ENCODE peak calls at places on chromosomes 5 and 9, in eight cellular contexts. One of them, this sample, is unnamed.

GRCh38 chr5:173885481-173886010 is 2.6 kb upstream of the CPEB4 start:
- DNase-seq in mammary epithelial cell: no peak
- DNase-seq in GM23338: no peak
- DNase-seq in NB4: peak; percentile 45
- DNase-seq in IMR-90: no peak
- DNase-seq in CD4-positive, CD25-positive, alpha-beta regulatory T cell: no peak
- DNase-seq in testis: no peak
- DNase-seq in NT2/D1: no peak
- DNase-seq in this sample: no peak

GRCh38 chr9:128936171-128936865 is 11.1 kb downstream of the DOLK start:
- DNase-seq in GM23338: no peak
- DNase-seq in NT2/D1: no peak
- DNase-seq in NB4: no peak
- DNase-seq in CD4-positive, CD25-positive, alpha-beta regulatory T cell: no peak
- DNase-seq in testis: no peak
- DNase-seq in IMR-90: no peak
- DNase-seq in mammary epithelial cell: no peak
- DNase-seq in this sample: no peak

GRCh38 chr9:73437758-73438157 is 286.1 kb downstream of the ANXA1 start:
- DNase-seq in testis: no peak
- DNase-seq in NB4: no peak
- DNase-seq in CD4-positive, CD25-positive, alpha-beta regulatory T cell: no peak
- DNase-seq in IMR-90: no peak
- DNase-seq in NT2/D1: no peak
- DNase-seq in GM23338: no peak
- DNase-seq in mammary epithelial cell: peak; percentile 44
- DNase-seq in this sample: no peak

GRCh38 chr5:32057157-32058096 is 116.7 kb downstream of the GOLPH3 start:
- DNase-seq in IMR-90: no peak
- DNase-seq in mammary epithelial cell: no peak
- DNase-seq in CD4-positive, CD25-positive, alpha-beta regulatory T cell: no peak
- DNase-seq in testis: no peak
- DNase-seq in GM23338: peak; percentile 56
- DNase-seq in NT2/D1: no peak
- DNase-seq in NB4: no peak
- DNase-seq in this sample: no peak

GRCh38 chr9:75889577-75889976 is 896 bp upstream of the PCSK5 start:
- DNase-seq in CD4-positive, CD25-positive, alpha-beta regulatory T cell: no peak
- DNase-seq in mammary epithelial cell: no peak
- DNase-seq in NT2/D1: no peak
- DNase-seq in NB4: no peak
- DNase-seq in testis: peak; percentile 31
- DNase-seq in IMR-90: no peak
- DNase-seq in GM23338: peak; percentile 14
- DNase-seq in this sample: no peak

GRCh38 chr9:15231788-15232635 is 75.0 kb downstream of the TTC39B start:
- DNase-seq in testis: peak; percentile 47
- DNase-seq in GM23338: peak; percentile 84
- DNase-seq in CD4-positive, CD25-positive, alpha-beta regulatory T cell: no peak
- DNase-seq in NB4: peak; percentile 75
- DNase-seq in NT2/D1: peak; percentile 49
- DNase-seq in IMR-90: no peak
- DNase-seq in mammary epithelial cell: peak; percentile 16
- DNase-seq in this sample: no peak

GRCh38 chr5:60232051-60232794 is 338.7 kb upstream of the PDE4D start:
- DNase-seq in GM23338: no peak
- DNase-seq in NB4: peak; percentile 90
- DNase-seq in mammary epithelial cell: no peak
- DNase-seq in NT2/D1: no peak
- DNase-seq in testis: no peak
- DNase-seq in CD4-positive, CD25-positive, alpha-beta regulatory T cell: no peak
- DNase-seq in IMR-90: no peak
- DNase-seq in this sample: no peak

GRCh38 chr9:121944741-121945191 is 148.3 kb downstream of the TTLL11 start:
- DNase-seq in NB4: no peak
- DNase-seq in CD4-positive, CD25-positive, alpha-beta regulatory T cell: no peak
- DNase-seq in IMR-90: peak; percentile 87
- DNase-seq in testis: no peak
- DNase-seq in mammary epithelial cell: peak; percentile 84
- DNase-seq in GM23338: no peak
- DNase-seq in NT2/D1: no peak
- DNase-seq in this sample: no peak

GRCh38 chr5:140408750-140409241 is 7.2 kb downstream of the ANKHD1 start:
- DNase-seq in testis: no peak
- DNase-seq in CD4-positive, CD25-positive, alpha-beta regulatory T cell: no peak
- DNase-seq in mammary epithelial cell: peak; percentile 36
- DNase-seq in GM23338: no peak
- DNase-seq in NT2/D1: no peak
- DNase-seq in NB4: no peak
- DNase-seq in IMR-90: no peak
- DNase-seq in this sample: no peak

GRCh38 chr5:83919071-83920041 is 198.7 kb upstream of the HAPLN1 start:
- DNase-seq in CD4-positive, CD25-positive, alpha-beta regulatory T cell: no peak
- DNase-seq in NB4: peak; percentile 16
- DNase-seq in IMR-90: peak; percentile 64
- DNase-seq in GM23338: peak; percentile 22
- DNase-seq in NT2/D1: no peak
- DNase-seq in testis: no peak
- DNase-seq in mammary epithelial cell: no peak
- DNase-seq in this sample: no peak

GRCh38 chr5:40066616-40067015 is 613.1 kb upstream of the PTGER4 start:
- DNase-seq in GM23338: no peak
- DNase-seq in mammary epithelial cell: no peak
- DNase-seq in NT2/D1: no peak
- DNase-seq in CD4-positive, CD25-positive, alpha-beta regulatory T cell: no peak
- DNase-seq in testis: peak; percentile 14
- DNase-seq in NB4: no peak
- DNase-seq in IMR-90: no peak
- DNase-seq in this sample: no peak

GRCh38 chr5:148796931-148797330 is 29.5 kb upstream of the ADRB2 start:
- DNase-seq in testis: no peak
- DNase-seq in CD4-positive, CD25-positive, alpha-beta regulatory T cell: no peak
- DNase-seq in NT2/D1: no peak
- DNase-seq in mammary epithelial cell: peak; percentile 68
- DNase-seq in NB4: peak; percentile 45
- DNase-seq in IMR-90: no peak
- DNase-seq in GM23338: no peak
- DNase-seq in this sample: no peak

GRCh38 chr9:92974696-92975451 is 27.6 kb downstream of the FGD3 start:
- DNase-seq in mammary epithelial cell: no peak
- DNase-seq in IMR-90: no peak
- DNase-seq in NT2/D1: no peak
- DNase-seq in GM23338: no peak
- DNase-seq in NB4: no peak
- DNase-seq in CD4-positive, CD25-positive, alpha-beta regulatory T cell: no peak
- DNase-seq in testis: no peak
- DNase-seq in this sample: peak; percentile 49

GRCh38 chr5:106964102-106964501 is 706.6 kb downstream of the EFNA5 start:
- DNase-seq in NT2/D1: no peak
- DNase-seq in NB4: no peak
- DNase-seq in mammary epithelial cell: peak; percentile 9
- DNase-seq in IMR-90: no peak
- DNase-seq in CD4-positive, CD25-positive, alpha-beta regulatory T cell: no peak
- DNase-seq in testis: no peak
- DNase-seq in GM23338: no peak
- DNase-seq in this sample: no peak

GRCh38 chr5:528625-529511 is 4.6 kb upstream of the SLC9A3 start:
- DNase-seq in mammary epithelial cell: no peak
- DNase-seq in NT2/D1: no peak
- DNase-seq in testis: no peak
- DNase-seq in NB4: peak; percentile 52
- DNase-seq in IMR-90: no peak
- DNase-seq in CD4-positive, CD25-positive, alpha-beta regulatory T cell: no peak
- DNase-seq in GM23338: peak; percentile 38
- DNase-seq in this sample: no peak

GRCh38 chr9:110602281-110602680 is 22.7 kb upstream of the SVEP1 start:
- DNase-seq in NB4: no peak
- DNase-seq in CD4-positive, CD25-positive, alpha-beta regulatory T cell: no peak
- DNase-seq in GM23338: no peak
- DNase-seq in testis: no peak
- DNase-seq in mammary epithelial cell: peak; percentile 70
- DNase-seq in NT2/D1: no peak
- DNase-seq in IMR-90: no peak
- DNase-seq in this sample: no peak

GRCh38 chr5:30414078-30414477 is 779.4 kb upstream of the CDH6 start:
- DNase-seq in CD4-positive, CD25-positive, alpha-beta regulatory T cell: no peak
- DNase-seq in NT2/D1: no peak
- DNase-seq in IMR-90: no peak
- DNase-seq in GM23338: peak; percentile 17
- DNase-seq in testis: no peak
- DNase-seq in NB4: no peak
- DNase-seq in mammary epithelial cell: no peak
- DNase-seq in this sample: no peak

GRCh38 chr5:123754167-123754840 is 242.3 kb downstream of the CSNK1G3 start:
- DNase-seq in CD4-positive, CD25-positive, alpha-beta regulatory T cell: no peak
- DNase-seq in testis: no peak
- DNase-seq in NB4: no peak
- DNase-seq in mammary epithelial cell: peak; percentile 35
- DNase-seq in NT2/D1: no peak
- DNase-seq in GM23338: no peak
- DNase-seq in IMR-90: peak; percentile 69
- DNase-seq in this sample: no peak

GRCh38 chr9:35908484-35909125 is 685 bp upstream of the SPAAR start:
- DNase-seq in NT2/D1: no peak
- DNase-seq in CD4-positive, CD25-positive, alpha-beta regulatory T cell: no peak
- DNase-seq in mammary epithelial cell: no peak
- DNase-seq in NB4: no peak
- DNase-seq in GM23338: no peak
- DNase-seq in IMR-90: peak; percentile 66
- DNase-seq in testis: no peak
- DNase-seq in this sample: no peak

GRCh38 chr9:20524776-20525175 is 97.5 kb downstream of the MLLT3 start:
- DNase-seq in CD4-positive, CD25-positive, alpha-beta regulatory T cell: no peak
- DNase-seq in GM23338: peak; percentile 83
- DNase-seq in IMR-90: no peak
- DNase-seq in NB4: peak; percentile 30
- DNase-seq in testis: no peak
- DNase-seq in mammary epithelial cell: no peak
- DNase-seq in NT2/D1: peak; percentile 44
- DNase-seq in this sample: no peak

GRCh38 chr9:105333811-105334210 is 89.4 kb downstream of the SLC44A1 start:
- DNase-seq in IMR-90: no peak
- DNase-seq in NB4: no peak
- DNase-seq in CD4-positive, CD25-positive, alpha-beta regulatory T cell: no peak
- DNase-seq in NT2/D1: no peak
- DNase-seq in testis: no peak
- DNase-seq in GM23338: no peak
- DNase-seq in mammary epithelial cell: no peak
- DNase-seq in this sample: no peak

GRCh38 chr5:178327931-178328711 is 95.5 kb upstream of the PHYKPL start:
- DNase-seq in mammary epithelial cell: no peak
- DNase-seq in IMR-90: no peak
- DNase-seq in NT2/D1: no peak
- DNase-seq in GM23338: no peak
- DNase-seq in testis: no peak
- DNase-seq in NB4: peak; percentile 71
- DNase-seq in CD4-positive, CD25-positive, alpha-beta regulatory T cell: no peak
- DNase-seq in this sample: no peak

GRCh38 chr5:6792911-6793451 is 79.7 kb downstream of the TENT4A start:
- DNase-seq in CD4-positive, CD25-positive, alpha-beta regulatory T cell: no peak
- DNase-seq in mammary epithelial cell: no peak
- DNase-seq in GM23338: no peak
- DNase-seq in NT2/D1: no peak
- DNase-seq in IMR-90: no peak
- DNase-seq in NB4: no peak
- DNase-seq in testis: no peak
- DNase-seq in this sample: no peak

DNA sequence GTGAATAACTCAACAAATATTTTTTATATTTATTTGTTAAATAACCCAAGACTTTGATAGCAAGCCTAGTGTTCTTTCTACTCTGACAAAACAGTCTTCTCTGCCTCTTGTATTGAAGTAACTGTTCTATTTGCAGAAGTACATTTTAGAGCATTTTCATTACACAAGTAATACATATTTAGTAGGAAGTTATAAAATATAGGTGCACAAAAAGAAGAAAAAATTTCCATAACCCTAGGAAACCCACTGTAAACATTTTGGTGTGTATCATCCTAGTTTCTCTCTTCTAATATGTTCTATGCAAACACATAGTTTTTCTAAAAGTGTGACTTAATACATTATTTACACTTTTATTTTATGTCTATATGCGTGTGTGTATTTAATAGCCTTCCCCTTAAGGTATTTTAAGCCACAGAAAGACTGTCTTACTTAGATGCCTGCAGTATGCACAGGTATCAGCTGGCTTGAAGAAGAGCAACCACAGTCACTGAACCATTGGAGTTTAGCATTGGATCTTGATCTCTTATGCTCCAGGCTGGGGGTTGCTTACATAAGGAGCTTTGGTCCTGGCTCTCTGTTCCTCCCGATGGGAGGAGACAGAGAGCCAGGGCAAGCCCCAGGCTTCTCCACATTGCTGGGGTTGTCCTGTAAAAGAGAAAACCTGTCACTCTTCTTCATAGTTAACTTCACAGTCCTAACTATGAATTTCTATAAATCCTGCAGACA is 3.8 kb downstream of the SELENOP start:
- DNase-seq in NB4: no peak
- DNase-seq in IMR-90: peak; percentile 4
- DNase-seq in CD4-positive, CD25-positive, alpha-beta regulatory T cell: no peak
- DNase-seq in GM23338: peak; percentile 15
- DNase-seq in mammary epithelial cell: no peak
- DNase-seq in NT2/D1: no peak
- DNase-seq in testis: no peak
- DNase-seq in this sample: no peak
- H3K4me3 ChIP-seq in NB4: no peak overlapping the region
- H3K4me3 ChIP-seq in IMR-90: no peak overlapping the region
- H3K4me3 ChIP-seq in CD4-positive, CD25-positive, alpha-beta regulatory T cell: no peak overlapping the region
- H3K4me3 ChIP-seq in GM23338: no peak overlapping the region
- H3K4me3 ChIP-seq in mammary epithelial cell: no peak overlapping the region
- H3K4me3 ChIP-seq in NT2/D1: no peak overlapping the region
- H3K4me3 ChIP-seq in testis: no peak overlapping the region
- H3K4me3 ChIP-seq in this sample: no peak overlapping the region

GRCh38 chr5:77172713-77173328 is 37.7 kb upstream of the PDE8B start:
- DNase-seq in testis: no peak
- DNase-seq in IMR-90: no peak
- DNase-seq in CD4-positive, CD25-positive, alpha-beta regulatory T cell: no peak
- DNase-seq in GM23338: no peak
- DNase-seq in NB4: no peak
- DNase-seq in NT2/D1: no peak
- DNase-seq in mammary epithelial cell: no peak
- DNase-seq in this sample: no peak
- H3K4me3 ChIP-seq in testis: no peak overlapping the region
- H3K4me3 ChIP-seq in IMR-90: no peak overlapping the region
- H3K4me3 ChIP-seq in CD4-positive, CD25-positive, alpha-beta regulatory T cell: no peak overlapping the region
- H3K4me3 ChIP-seq in GM23338: no peak overlapping the region
- H3K4me3 ChIP-seq in NB4: no peak overlapping the region
- H3K4me3 ChIP-seq in NT2/D1: no peak overlapping the region
- H3K4me3 ChIP-seq in mammary epithelial cell: no peak overlapping the region
- H3K4me3 ChIP-seq in this sample: no peak overlapping the region

GRCh38 chr9:78866228-78867132 is 569.6 kb downstream of the PSAT1 start:
- DNase-seq in mammary epithelial cell: peak; percentile 72
- DNase-seq in NT2/D1: no peak
- DNase-seq in testis: no peak
- DNase-seq in NB4: no peak
- DNase-seq in CD4-positive, CD25-positive, alpha-beta regulatory T cell: no peak
- DNase-seq in GM23338: no peak
- DNase-seq in IMR-90: peak; percentile 96
- DNase-seq in this sample: no peak
- H3K4me3 ChIP-seq in mammary epithelial cell: no peak overlapping the region
- H3K4me3 ChIP-seq in NT2/D1: no peak overlapping the region
- H3K4me3 ChIP-seq in testis: no peak overlapping the region
- H3K4me3 ChIP-seq in NB4: no peak overlapping the region
- H3K4me3 ChIP-seq in CD4-positive, CD25-positive, alpha-beta regulatory T cell: no peak overlapping the region
- H3K4me3 ChIP-seq in GM23338: no peak overlapping the region
- H3K4me3 ChIP-seq in IMR-90: no peak overlapping the region
- H3K4me3 ChIP-seq in this sample: no peak overlapping the region

GRCh38 chr9:91159664-91160121 is 202.0 kb downstream of the AUH start:
- DNase-seq in testis: no peak
- DNase-seq in mammary epithelial cell: no peak
- DNase-seq in IMR-90: no peak
- DNase-seq in NB4: no peak
- DNase-seq in NT2/D1: no peak
- DNase-seq in GM23338: peak; percentile 55
- DNase-seq in CD4-positive, CD25-positive, alpha-beta regulatory T cell: no peak
- DNase-seq in this sample: no peak
- H3K4me3 ChIP-seq in testis: peak overlapping the region; percentile 16
- H3K4me3 ChIP-seq in mammary epithelial cell: no peak overlapping the region
- H3K4me3 ChIP-seq in IMR-90: no peak overlapping the region
- H3K4me3 ChIP-seq in NB4: no peak overlapping the region
- H3K4me3 ChIP-seq in NT2/D1: no peak overlapping the region
- H3K4me3 ChIP-seq in GM23338: no peak overlapping the region
- H3K4me3 ChIP-seq in CD4-positive, CD25-positive, alpha-beta regulatory T cell: no peak overlapping the region
- H3K4me3 ChIP-seq in this sample: no peak overlapping the region